ENCODE peak calls at places on chromosome 19, in four cellular contexts. One of them, this sample, is unnamed.

GRCh38 chr19:4100647-4101495 is 23.1 kb downstream of the MAP2K2 start:
- DNase-seq in breast epithelium: no peak
- DNase-seq in erythroblast: no peak
- DNase-seq in adrenal gland: no peak
- DNase-seq in this sample: no peak

GRCh38 chr19:5947435-5947834 is 30.5 kb downstream of the RANBP3 start:
- DNase-seq in breast epithelium: no peak
- DNase-seq in erythroblast: no peak
- DNase-seq in adrenal gland: peak
- DNase-seq in this sample: peak

GRCh38 chr19:35090160-35090794 is 25.3 kb upstream of the FXYD3 start:
- DNase-seq in breast epithelium: no peak
- DNase-seq in erythroblast: peak
- DNase-seq in adrenal gland: peak
- DNase-seq in this sample: no peak

GRCh38 chr19:29188704-29189375 is 24.1 kb downstream of the UQCRFS1 start:
- DNase-seq in breast epithelium: no peak
- DNase-seq in erythroblast: no peak
- DNase-seq in adrenal gland: no peak
- DNase-seq in this sample: no peak

GRCh38 chr19:17886515-17886914 is 14.8 kb downstream of the SLC5A5 start:
- DNase-seq in breast epithelium: no peak
- DNase-seq in erythroblast: no peak
- DNase-seq in adrenal gland: no peak
- DNase-seq in this sample: no peak

GRCh38 chr19:20503536-20503935 is 62.0 kb downstream of the ZNF737 start:
- DNase-seq in breast epithelium: no peak
- DNase-seq in erythroblast: no peak
- DNase-seq in adrenal gland: peak
- DNase-seq in this sample: no peak

GRCh38 chr19:55360902-55361301 is 2.2 kb downstream of the GARIN5B start:
- DNase-seq in breast epithelium: no peak
- DNase-seq in erythroblast: no peak
- DNase-seq in adrenal gland: no peak
- DNase-seq in this sample: no peak

GRCh38 chr19:771332-771785 is 20.4 kb downstream of the MISP start:
- DNase-seq in breast epithelium: no peak
- DNase-seq in erythroblast: peak
- DNase-seq in adrenal gland: no peak
- DNase-seq in this sample: no peak

GRCh38 chr19:52585604-52586003 is 15.5 kb downstream of the ZNF701 start:
- DNase-seq in breast epithelium: no peak
- DNase-seq in erythroblast: no peak
- DNase-seq in adrenal gland: no peak
- DNase-seq in this sample: peak

GRCh38 chr19:6501740-6502648 is at the start of gene TUBB4A:
- DNase-seq in breast epithelium: no peak
- DNase-seq in erythroblast: no peak
- DNase-seq in adrenal gland: peak
- DNase-seq in this sample: no peak

GRCh38 chr19:39126593-39127187 is 1.1 kb downstream of the PAK4 start:
- DNase-seq in breast epithelium: no peak
- DNase-seq in erythroblast: peak
- DNase-seq in adrenal gland: no peak
- DNase-seq in this sample: no peak

GRCh38 chr19:54390942-54391577 is 24.2 kb upstream of the TTYH1 start:
- DNase-seq in breast epithelium: no peak
- DNase-seq in erythroblast: peak
- DNase-seq in adrenal gland: no peak
- DNase-seq in this sample: no peak

GRCh38 chr19:1122972-1123363 is 19.2 kb downstream of the GPX4 start:
- DNase-seq in breast epithelium: no peak
- DNase-seq in erythroblast: peak
- DNase-seq in adrenal gland: peak
- DNase-seq in this sample: peak

GRCh38 chr19:6005321-6006069 is 27.6 kb upstream of the RANBP3 start:
- DNase-seq in breast epithelium: no peak
- DNase-seq in erythroblast: no peak
- DNase-seq in adrenal gland: no peak
- DNase-seq in this sample: no peak

GRCh38 chr19:21484631-21485030 is 20.8 kb upstream of the ZNF429 start:
- DNase-seq in breast epithelium: no peak
- DNase-seq in erythroblast: no peak
- DNase-seq in adrenal gland: no peak
- DNase-seq in this sample: peak

GRCh38 chr19:35347171-35347929 is at the start of gene FFAR1:
- DNase-seq in breast epithelium: peak
- DNase-seq in erythroblast: no peak
- DNase-seq in adrenal gland: peak
- DNase-seq in this sample: peak

GRCh38 chr19:18294467-18294864 is 13.0 kb upstream of the JUND start:
- DNase-seq in breast epithelium: no peak
- DNase-seq in erythroblast: no peak
- DNase-seq in adrenal gland: no peak
- DNase-seq in this sample: peak

GRCh38 chr19:51727349-51727880 is 3.6 kb upstream of the HAS1 start:
- DNase-seq in breast epithelium: no peak
- DNase-seq in erythroblast: no peak
- DNase-seq in adrenal gland: no peak
- DNase-seq in this sample: no peak

GRCh38 chr19:34426096-34426661 is 2.0 kb upstream of the UBA2 start:
- DNase-seq in breast epithelium: no peak
- DNase-seq in erythroblast: no peak
- DNase-seq in adrenal gland: no peak
- DNase-seq in this sample: peak

GRCh38 chr19:44939668-44940067 is 2.4 kb upstream of the APOC4 start:
- DNase-seq in breast epithelium: no peak
- DNase-seq in erythroblast: no peak
- DNase-seq in adrenal gland: no peak
- DNase-seq in this sample: no peak

GRCh38 chr19:34816708-34817107 is 43.7 kb upstream of the ZNF599 start:
- DNase-seq in breast epithelium: no peak
- DNase-seq in erythroblast: no peak
- DNase-seq in adrenal gland: no peak
- DNase-seq in this sample: no peak

GRCh38 chr19:29022599-29022998 is 190.4 kb downstream of the UQCRFS1 start:
- DNase-seq in breast epithelium: no peak
- DNase-seq in erythroblast: no peak
- DNase-seq in adrenal gland: no peak
- DNase-seq in this sample: no peak

GRCh38 chr19:19420570-19421301 is 15.3 kb downstream of the GATAD2A start:
- DNase-seq in breast epithelium: no peak
- DNase-seq in erythroblast: no peak
- DNase-seq in adrenal gland: no peak
- DNase-seq in this sample: no peak

GRCh38 chr19:33866696-33867095 is 70.0 kb downstream of the KCTD15 start:
- DNase-seq in breast epithelium: peak
- DNase-seq in erythroblast: no peak
- DNase-seq in adrenal gland: no peak
- DNase-seq in this sample: no peak

GRCh38 chr19:45507864-45508680 is 793 bp downstream of the VASP start:
- DNase-seq in breast epithelium: no peak
- DNase-seq in erythroblast: peak
- DNase-seq in adrenal gland: no peak
- DNase-seq in this sample: peak

GRCh38 chr19:50046649-50047503 is 21.1 kb downstream of the ZNF473 start:
- DNase-seq in breast epithelium: no peak
- DNase-seq in erythroblast: peak
- DNase-seq in adrenal gland: no peak
- DNase-seq in this sample: peak

GRCh38 chr19:31656507-31656906 is 307.3 kb upstream of the TSHZ3 start:
- DNase-seq in breast epithelium: no peak
- DNase-seq in erythroblast: no peak
- DNase-seq in adrenal gland: no peak
- DNase-seq in this sample: no peak
- TF ChIP-seq POLR2A in breast epithelium: no peak
- TF ChIP-seq POLR2A in erythroblast: no peak
- TF ChIP-seq POLR2A in adrenal gland: no peak
- TF ChIP-seq POLR2A in this sample: no peak

DNA sequence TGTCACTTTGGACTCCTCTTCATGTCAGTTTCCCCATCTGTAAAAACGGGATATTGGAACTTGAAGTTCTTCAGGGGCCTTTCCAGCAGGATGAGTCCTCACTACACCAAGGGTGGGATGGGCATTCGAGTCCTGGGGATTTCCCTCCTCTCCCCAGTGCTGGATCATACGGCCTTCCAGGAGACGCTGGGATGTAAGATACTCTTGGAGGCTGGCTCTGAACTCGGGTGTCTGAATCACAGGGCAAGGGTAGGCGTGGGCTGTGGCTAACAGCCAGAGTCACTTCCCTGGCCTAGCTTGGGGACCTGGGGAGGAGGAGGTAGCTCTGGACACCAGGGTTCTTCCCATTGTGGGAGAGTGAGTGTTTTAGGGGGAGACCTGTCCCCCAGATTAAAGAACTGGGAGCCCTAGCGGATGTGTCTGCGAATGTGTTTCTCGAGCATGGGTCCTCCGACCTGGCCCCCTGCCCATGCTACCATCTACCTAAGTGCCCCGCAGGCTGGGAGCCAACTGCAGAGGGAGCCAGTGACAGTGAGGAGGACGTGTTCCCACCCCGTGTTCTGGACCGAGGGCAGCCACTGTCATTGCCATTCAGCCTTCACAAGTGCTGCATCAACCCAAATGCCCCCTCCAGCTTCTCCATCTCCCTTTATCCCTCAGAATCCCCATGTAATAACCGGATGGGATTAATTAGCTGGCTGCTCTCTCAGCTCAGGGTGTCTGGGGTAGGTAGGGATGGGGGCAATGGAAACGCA is 2.4 kb upstream of the CYTH2 start:
- DNase-seq in breast epithelium: no peak
- DNase-seq in erythroblast: no peak
- DNase-seq in adrenal gland: peak
- DNase-seq in this sample: no peak
- TF ChIP-seq POLR2A in breast epithelium: no peak
- TF ChIP-seq POLR2A in erythroblast: no peak
- TF ChIP-seq POLR2A in adrenal gland: no peak
- TF ChIP-seq POLR2A in this sample: no peak

GRCh38 chr19:3055741-3056453 is 6.4 kb downstream of the TLE5 start:
- DNase-seq in breast epithelium: peak
- DNase-seq in erythroblast: no peak
- DNase-seq in adrenal gland: peak
- DNase-seq in this sample: peak

GRCh38 chr19:3053218-3053621 is 9.1 kb downstream of the TLE5 start:
- DNase-seq in breast epithelium: no peak
- DNase-seq in erythroblast: no peak
- DNase-seq in adrenal gland: no peak
- DNase-seq in this sample: no peak

GRCh38 chr19:3054972-3055740 is 7.1 kb downstream of the TLE5 start:
- DNase-seq in breast epithelium: no peak
- DNase-seq in erythroblast: no peak
- DNase-seq in adrenal gland: no peak
- DNase-seq in this sample: no peak

GRCh38 chr19:3053780-3054179 is 8.5 kb downstream of the TLE5 start:
- DNase-seq in breast epithelium: no peak
- DNase-seq in erythroblast: no peak
- DNase-seq in adrenal gland: no peak
- DNase-seq in this sample: no peak

DNA sequence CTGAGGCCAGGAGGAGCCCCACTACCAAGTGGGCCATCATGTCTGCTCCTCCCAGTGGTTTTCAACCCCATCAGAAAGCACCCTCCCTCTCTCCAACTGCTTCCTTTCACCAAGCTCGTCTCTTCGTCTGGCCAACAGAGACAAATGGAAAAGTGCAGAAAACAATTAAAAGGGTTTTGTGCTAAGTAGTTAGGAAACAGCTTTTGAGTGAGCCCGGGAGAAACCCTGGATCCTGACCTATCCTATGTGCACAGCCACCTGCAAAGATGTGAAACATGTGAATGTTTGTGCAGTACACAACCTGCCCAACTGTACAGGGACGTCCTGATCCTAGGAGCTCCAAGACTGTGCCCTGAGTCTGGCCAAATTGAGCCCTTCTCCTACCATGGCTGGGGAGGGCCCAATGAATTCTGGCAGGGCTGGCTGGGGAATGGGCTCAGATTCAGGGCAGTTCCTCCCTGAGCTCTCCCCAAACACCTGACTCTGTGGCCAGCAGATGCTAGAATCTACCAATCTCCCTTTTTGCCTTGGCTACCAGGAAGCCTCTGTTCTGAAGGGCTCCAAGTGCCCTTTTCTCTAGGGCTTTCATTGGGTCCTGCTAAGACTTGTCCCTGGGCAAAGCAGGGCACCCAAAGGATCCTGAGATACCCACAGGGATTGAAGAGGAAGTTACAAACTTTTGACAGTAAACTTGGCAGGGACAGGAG is 7.9 kb downstream of the TLE5 start:
- DNase-seq in breast epithelium: no peak
- DNase-seq in erythroblast: no peak
- DNase-seq in adrenal gland: no peak
- DNase-seq in this sample: no peak
- TF ChIP-seq POLR2A in breast epithelium: no peak
- TF ChIP-seq POLR2A in erythroblast: no peak
- TF ChIP-seq POLR2A in adrenal gland: no peak
- TF ChIP-seq POLR2A in this sample: no peak

GRCh38 chr19:10113964-10114650 is 2.6 kb downstream of the P2RY11 start:
- DNase-seq in breast epithelium: no peak
- DNase-seq in erythroblast: no peak
- DNase-seq in adrenal gland: no peak
- DNase-seq in this sample: no peak

GRCh38 chr19:10112037-10112751 is 701 bp downstream of the P2RY11 start:
- DNase-seq in breast epithelium: no peak
- DNase-seq in erythroblast: no peak
- DNase-seq in adrenal gland: peak
- DNase-seq in this sample: no peak

GRCh38 chr19:10112895-10113591 is 1.6 kb downstream of the P2RY11 start:
- DNase-seq in breast epithelium: no peak
- DNase-seq in erythroblast: peak
- DNase-seq in adrenal gland: peak
- DNase-seq in this sample: no peak

GRCh38 chr19:10114651-10115391 is 3.3 kb downstream of the P2RY11 start:
- DNase-seq in breast epithelium: no peak
- DNase-seq in erythroblast: no peak
- DNase-seq in adrenal gland: peak
- DNase-seq in this sample: no peak

GRCh38 chr19:10113592-10113963 is 2.1 kb downstream of the P2RY11 start:
- DNase-seq in breast epithelium: no peak
- DNase-seq in erythroblast: no peak
- DNase-seq in adrenal gland: no peak
- DNase-seq in this sample: no peak
- TF ChIP-seq POLR2A in breast epithelium: no peak
- TF ChIP-seq POLR2A in erythroblast: peak
- TF ChIP-seq POLR2A in adrenal gland: no peak
- TF ChIP-seq POLR2A in this sample: no peak